ENCODE peak calls at places on chromosomes 1 and 21, in six cellular contexts. E, K, O, J, X and R are unnamed samples.

GRCh38 chr1:160309183-160309535 is 24.2 kb upstream of the PEX19 start:
- DNase-seq in E (no peak), K (no peak), X (no peak), O (no peak), J (no peak), R (no peak)

GRCh38 chr1:224528900-224529299 is 87.2 kb upstream of the CNIH3 start:
- DNase-seq in J (no peak), E (no peak), O (peak), K (no peak), X (no peak), R (no peak)

GRCh38 chr1:190244406-190244805 is 233.3 kb downstream of the BRINP3 start:
- DNase-seq in O (no peak), J (no peak), K (no peak), E (no peak), X (no peak), R (no peak)

GRCh38 chr1:155499263-155499662 is 63.3 kb downstream of the ASH1L start:
- DNase-seq in X (no peak), E (no peak), K (no peak), O (no peak), J (no peak), R (no peak)

GRCh38 chr1:85607126-85607912 is 26.8 kb downstream of the CCN1 start:
- DNase-seq in X (no peak), J (no peak), K (no peak), O (peak), E (no peak), R (peak)

GRCh38 chr21:45085700-45086099 is 11.3 kb downstream of the ADARB1 start:
- DNase-seq in O (no peak), X (no peak), E (no peak), K (no peak), J (no peak), R (no peak)

GRCh38 chr1:221431968-221432367 is 309.9 kb downstream of the DUSP10 start:
- DNase-seq in E (no peak), K (no peak), O (no peak), X (no peak), J (no peak), R (no peak)

GRCh38 chr1:58585166-58585565 is 8.1 kb upstream of the TACSTD2 start:
- DNase-seq in X (no peak), E (no peak), K (no peak), J (no peak), O (no peak), R (no peak)

GRCh38 chr1:55827350-55827749 is 612.2 kb upstream of the USP24 start:
- DNase-seq in X (no peak), J (no peak), E (no peak), K (no peak), O (no peak), R (no peak)

GRCh38 chr1:102691592-102692090 is 416.7 kb downstream of the COL11A1 start:
- DNase-seq in K (no peak), E (no peak), J (no peak), O (no peak), X (no peak), R (no peak)

GRCh38 chr1:181038399-181038873 is 4.7 kb downstream of the MR1 start:
- DNase-seq in E (peak), J (no peak), O (peak), K (peak), X (peak), R (peak)